ENCODE peak calls at places on chromosomes 4 and X, in six cellular contexts. F, G, E, Q, C and V are unnamed samples.

GRCh38 chr4:102757681-102758080 is 3.1 kb downstream of the MANBA start:
- DNase-seq in F (no peak), G (no peak), E (no peak), Q (no peak), C (no peak), V (no peak)

GRCh38 chr4:151458148-151458547 is 49.2 kb downstream of the FHIP1A start:
- DNase-seq in F (no peak), G (no peak), E (no peak), Q (no peak), C (no peak), V (no peak)

GRCh38 chr4:98919996-98920395 is 8.9 kb downstream of the EIF4E start:
- DNase-seq in F (no peak), G (no peak), E (no peak), Q (no peak), C (no peak), V (no peak)

GRCh38 chrX:70535198-70535597 is 90.6 kb downstream of the DLG3 start:
- DNase-seq in F (no peak), G (no peak), E (no peak), Q (no peak), C (no peak), V (no peak)

GRCh38 chr4:43399726-43400125 is 507.2 kb downstream of the GRXCR1 start:
- DNase-seq in F (no peak), G (no peak), E (no peak), Q (no peak), C (no peak), V (no peak)

GRCh38 chrX:110310000-110310790 is 7.7 kb downstream of the AMMECR1 start:
- DNase-seq in F (no peak), G (no peak), E (no peak), Q (no peak), C (no peak), V (no peak)

GRCh38 chr4:15521442-15522039 is 51.9 kb downstream of the CC2D2A start:
- DNase-seq in F (no peak), G (no peak), E (no peak), Q (no peak), C (no peak), V (no peak)

GRCh38 chrX:149682031-149682430 is 29.8 kb upstream of the MAGEA11 start:
- DNase-seq in F (no peak), G (no peak), E (no peak), Q (no peak), C (no peak), V (no peak)

GRCh38 chr4:184267206-184267608 is 49.5 kb upstream of the ENPP6 start:
- DNase-seq in F (no peak), G (peak; percentile 50), E (no peak), Q (no peak), C (no peak), V (no peak)

GRCh38 chr4:123250843-123251242 is 145.8 kb upstream of the SPRY1 start:
- DNase-seq in F (no peak), G (no peak), E (peak; percentile 56), Q (peak; percentile 9), C (no peak), V (no peak)

GRCh38 chr4:138097912-138098600 is 144.1 kb downstream of the SLC7A11 start:
- DNase-seq in F (peak; percentile 12), G (no peak), E (no peak), Q (no peak), C (no peak), V (no peak)

GRCh38 chr4:38223801-38224236 is 263.6 kb downstream of the PTTG2 start:
- DNase-seq in F (peak; percentile 96), G (no peak), E (no peak), Q (no peak), C (no peak), V (no peak)

GRCh38 chr4:4206204-4206603 is 20.5 kb downstream of the OTOP1 start:
- DNase-seq in F (no peak), G (peak; percentile 2), E (no peak), Q (no peak), C (no peak), V (no peak)

GRCh38 chrX:74231625-74232024 is 72.4 kb upstream of the ZCCHC13 start:
- DNase-seq in F (no peak), G (no peak), E (no peak), Q (no peak), C (no peak), V (no peak)